ENCODE peak calls at places on chromosomes 1 and 21, in seven cellular contexts. N is endodermal cell, H is astrocyte of the cerebellum, J is fibroblast of lung, W is MG63, K is HCT116, A is AG04450. O is an unnamed sample.

GRCh38 chr21:41614456-41615010 is 106.6 kb upstream of the TMPRSS2 start:
- DNase-seq in N (no peak), H (no peak), J (peak), W (no peak), K (no peak), A (no peak), O (no peak)

GRCh38 chr1:203481186-203481585 is 5.6 kb downstream of the PRELP start:
- DNase-seq in N (no peak), H (no peak), J (no peak), W (no peak), K (no peak), A (no peak), O (no peak)

GRCh38 chr21:27149034-27149433 is 182.1 kb upstream of the ADAMTS5 start:
- DNase-seq in N (no peak), H (peak), J (peak), W (no peak), K (no peak), A (no peak), O (no peak)

GRCh38 chr1:100183370-100183769 is 5.3 kb upstream of the LRRC39 start:
- DNase-seq in N (no peak), H (no peak), J (no peak), W (no peak), K (no peak), A (no peak), O (no peak)

GRCh38 chr1:236530959-236531358 is 7.2 kb downstream of the LGALS8 start:
- DNase-seq in N (no peak), H (no peak), J (no peak), W (no peak), K (no peak), A (no peak), O (no peak)

GRCh38 chr1:102174259-102174863 is 177.6 kb upstream of the OLFM3 start:
- DNase-seq in N (peak), H (no peak), J (no peak), W (no peak), K (no peak), A (no peak), O (no peak)

GRCh38 chr1:17538428-17539130 is 919 bp upstream of the ARHGEF10L start:
- DNase-seq in N (peak), H (no peak), J (no peak), W (no peak), K (no peak), A (no peak), O (no peak)

GRCh38 chr1:108117908-108118902 is 81.9 kb downstream of the SLC25A24 start:
- DNase-seq in N (no peak), H (peak), J (peak), W (peak), K (no peak), A (no peak), O (no peak)

GRCh38 chr1:228457017-228457395 is 30.2 kb upstream of the RNF187 start:
- DNase-seq in N (no peak), H (no peak), J (no peak), W (no peak), K (no peak), A (no peak), O (no peak)

GRCh38 chr21:15289896-15290841 is 225.4 kb upstream of the NRIP1 start:
- DNase-seq in N (peak), H (no peak), J (no peak), W (no peak), K (no peak), A (no peak), O (peak)

GRCh38 chr1:184556665-184557064 is 169.8 kb downstream of the C1orf21 start:
- DNase-seq in N (no peak), H (no peak), J (no peak), W (no peak), K (no peak), A (no peak), O (no peak)
- H3K4me3 ChIP-seq in N (no peak), H (no peak), J (no peak), W (no peak), K (no peak), A (no peak), O (no peak)

GRCh38 chr1:164753521-164754077 is 194.6 kb downstream of the PBX1 start:
- DNase-seq in N (no peak), H (no peak), J (peak), W (no peak), K (no peak), A (no peak), O (no peak)
- H3K4me3 ChIP-seq in N (no peak), H (no peak), J (no peak), W (no peak), K (no peak), A (no peak), O (peak)

DNA sequence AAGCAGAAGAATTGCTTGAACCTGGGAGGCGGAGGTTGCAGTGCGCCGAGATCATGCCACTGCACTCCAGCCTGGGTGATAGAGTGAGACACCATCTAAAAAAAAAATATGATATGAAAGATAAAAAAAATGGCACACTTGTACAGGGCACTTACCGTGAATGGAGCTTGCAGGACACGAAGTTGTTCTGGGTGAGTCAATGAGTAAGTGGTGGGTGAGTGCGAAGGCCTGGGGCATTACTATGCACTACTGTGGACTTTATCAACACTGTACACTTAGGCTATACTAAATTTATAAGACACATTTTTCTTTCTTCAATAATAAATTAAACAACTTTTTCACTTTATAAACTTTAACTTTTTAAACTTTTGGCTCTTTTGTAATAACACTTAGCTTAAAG is 37.0 kb downstream of the TNFRSF8 start:
- DNase-seq in N (no peak), H (no peak), J (no peak), W (no peak), K (no peak), A (no peak), O (no peak)
- H3K4me3 ChIP-seq in N (no peak), H (no peak), J (no peak), W (no peak), K (no peak), A (no peak), O (no peak)

GRCh38 chr1:201647722-201648065 is 108.8 kb downstream of the NAV1 start:
- DNase-seq in N (peak), H (no peak), J (no peak), W (no peak), K (no peak), A (no peak), O (no peak)
- H3K4me3 ChIP-seq in N (peak), H (peak), J (peak), W (peak), K (peak), A (peak), O (peak)

GRCh38 chr1:161725888-161726630 is 4.7 kb downstream of the FCRLB start:
- DNase-seq in N (peak), H (no peak), J (peak), W (peak), K (no peak), A (no peak), O (peak)

GRCh38 chr1:161728376-161729226 is 7.3 kb downstream of the FCRLB start:
- DNase-seq in N (no peak), H (no peak), J (no peak), W (no peak), K (no peak), A (no peak), O (no peak)

GRCh38 chr1:161730050-161730564 is 8.8 kb downstream of the FCRLB start:
- DNase-seq in N (no peak), H (no peak), J (peak), W (peak), K (no peak), A (no peak), O (no peak)

GRCh38 chr1:161726631-161727342 is 5.4 kb downstream of the FCRLB start:
- DNase-seq in N (peak), H (no peak), J (peak), W (peak), K (peak), A (peak), O (peak)

DNA sequence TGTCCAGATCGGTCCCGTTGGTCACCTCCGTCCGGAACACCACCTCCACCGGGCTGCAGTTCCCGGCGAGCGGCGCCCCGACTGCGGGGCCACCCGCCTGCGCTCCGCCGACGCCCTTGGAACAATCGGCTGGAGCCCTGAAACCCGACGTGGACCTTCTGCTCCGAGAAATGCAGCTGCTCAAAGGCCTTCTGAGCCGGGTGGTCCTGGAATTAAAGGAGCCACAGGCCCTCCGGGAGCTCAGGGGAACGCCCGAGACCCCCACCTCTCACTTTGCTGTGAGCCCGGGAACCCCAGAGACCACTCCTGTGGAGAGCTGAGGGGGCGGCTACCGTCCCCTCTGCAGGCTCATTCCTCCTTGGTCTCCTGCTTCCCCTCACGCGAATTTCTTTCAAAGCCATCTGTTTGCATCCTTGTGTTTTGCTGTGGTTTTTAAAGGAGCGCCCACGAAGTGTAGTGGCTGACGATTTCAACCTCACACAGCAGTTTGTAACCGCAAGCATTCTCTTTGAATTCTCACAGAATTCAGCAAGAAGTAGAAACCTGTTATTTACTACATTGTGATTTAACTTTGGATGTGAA is 6.1 kb downstream of the FCRLB start:
- DNase-seq in N (no peak), H (peak), J (peak), W (no peak), K (no peak), A (peak), O (no peak)
- H3K4me3 ChIP-seq in N (peak), H (peak), J (peak), W (peak), K (peak), A (peak), O (peak)

DNA sequence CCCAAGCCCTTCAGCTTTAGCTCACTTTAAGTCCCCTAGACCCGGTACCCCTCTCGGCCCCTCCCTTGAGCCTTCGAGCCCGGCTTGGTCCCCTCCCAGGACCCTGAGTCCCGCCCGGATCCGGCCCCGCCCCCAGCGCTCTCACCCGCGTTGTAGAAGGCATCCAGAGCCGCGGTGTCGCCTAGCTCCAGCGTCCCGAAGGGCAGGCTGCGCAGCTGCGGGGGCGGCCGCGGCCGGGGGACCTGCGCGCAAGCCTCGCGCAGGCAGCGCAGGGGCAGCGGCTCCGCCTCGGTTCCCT is 699 bp downstream of the MAP3K6 start:
- DNase-seq in N (peak), H (no peak), J (peak), W (peak), K (peak), A (no peak), O (peak)
- H3K4me3 ChIP-seq in N (peak), H (peak), J (peak), W (peak), K (peak), A (peak), O (peak)